ENCODE peak calls at places on chromosomes 11 and 22, in six cellular contexts. I, H, B, E, K and U are unnamed samples.

GRCh38 chr11:128508785-128509518 is 78.4 kb downstream of the ETS1 start:
- DNase-seq in I (no peak), H (no peak), B (no peak), E (no peak), K (no peak), U (no peak)

GRCh38 chr11:108628812-108629211 is 35.2 kb upstream of the EXPH5 start:
- DNase-seq in I (no peak), H (no peak), B (no peak), E (no peak), K (no peak), U (peak)

GRCh38 chr11:36672815-36673450 is 74.9 kb upstream of the RAG2 start:
- DNase-seq in I (no peak), H (no peak), B (no peak), E (peak), K (peak), U (peak)

GRCh38 chr22:46577361-46578249 is 40.2 kb upstream of the CELSR1 start:
- DNase-seq in I (no peak), H (peak), B (peak), E (no peak), K (peak), U (no peak)

GRCh38 chr11:5618807-5619206 is 6.0 kb upstream of the TRIM34 start:
- DNase-seq in I (no peak), H (no peak), B (no peak), E (no peak), K (no peak), U (no peak)

GRCh38 chr11:14371249-14371648 is 12.3 kb upstream of the RRAS2 start:
- DNase-seq in I (no peak), H (no peak), B (no peak), E (no peak), K (no peak), U (no peak)

GRCh38 chr22:28582806-28583205 is 96.8 kb downstream of the TTC28 start:
- DNase-seq in I (no peak), H (no peak), B (no peak), E (no peak), K (no peak), U (no peak)

GRCh38 chr11:112364962-112365481 is 104.4 kb upstream of the PLET1 start:
- DNase-seq in I (no peak), H (no peak), B (no peak), E (no peak), K (no peak), U (no peak)

GRCh38 chr11:76210920-76211851 is 4.9 kb upstream of the WNT11 start:
- DNase-seq in I (no peak), H (no peak), B (no peak), E (no peak), K (no peak), U (no peak)

GRCh38 chr11:129932385-129933067 is 37.1 kb upstream of the NFRKB start:
- DNase-seq in I (no peak), H (no peak), B (no peak), E (no peak), K (no peak), U (no peak)

GRCh38 chr11:110613526-110613925 is 98.7 kb downstream of the ARHGAP20 start:
- DNase-seq in I (no peak), H (no peak), B (no peak), E (no peak), K (no peak), U (no peak)

GRCh38 chr11:126544311-126545056 is 189.0 kb downstream of the ST3GAL4 start:
- DNase-seq in I (no peak), H (no peak), B (no peak), E (peak), K (no peak), U (no peak)

GRCh38 chr11:120272303-120272702 is 32.4 kb downstream of the POU2F3 start:
- DNase-seq in I (no peak), H (no peak), B (no peak), E (no peak), K (no peak), U (no peak)

GRCh38 chr11:46363031-46363407 is 15.8 kb downstream of the DGKZ start:
- DNase-seq in I (no peak), H (peak), B (peak), E (no peak), K (no peak), U (no peak)

GRCh38 chr11:106381895-106382294 is 304.4 kb downstream of the AASDHPPT start:
- DNase-seq in I (no peak), H (no peak), B (no peak), E (no peak), K (no peak), U (no peak)

GRCh38 chr22:40042312-40042711 is 47.6 kb downstream of the FAM83F start:
- DNase-seq in I (no peak), H (no peak), B (peak), E (no peak), K (no peak), U (no peak)

GRCh38 chr11:606245-606644 is 9.5 kb downstream of the IRF7 start:
- DNase-seq in I (peak), H (no peak), B (peak), E (peak), K (no peak), U (peak)

GRCh38 chr11:69934861-69935494 is 115.8 kb upstream of the FGF3 start:
- DNase-seq in I (no peak), H (peak), B (no peak), E (no peak), K (no peak), U (no peak)

GRCh38 chr11:1005913-1006312 is 30.6 kb downstream of the MUC6 start:
- DNase-seq in I (peak), H (no peak), B (no peak), E (peak), K (no peak), U (no peak)

GRCh38 chr11:87454246-87454645 is 416.5 kb downstream of the TMEM135 start:
- DNase-seq in I (peak), H (no peak), B (no peak), E (no peak), K (no peak), U (no peak)

GRCh38 chr11:87366766-87367405 is 329.2 kb downstream of the TMEM135 start:
- DNase-seq in I (no peak), H (no peak), B (no peak), E (no peak), K (no peak), U (no peak)

GRCh38 chr22:24474221-24474620 is 20.9 kb upstream of the UPB1 start:
- DNase-seq in I (no peak), H (no peak), B (peak), E (no peak), K (no peak), U (no peak)

GRCh38 chr11:13984616-13985474 is 22.3 kb downstream of the SPON1 start:
- DNase-seq in I (no peak), H (no peak), B (no peak), E (no peak), K (no peak), U (no peak)

GRCh38 chr11:84899740-84900139 is 727.4 kb downstream of the DLG2 start:
- DNase-seq in I (no peak), H (no peak), B (no peak), E (no peak), K (peak), U (no peak)

GRCh38 chr11:43943931-43944751 is 1.7 kb downstream of the C11orf96 start:
- DNase-seq in I (no peak), H (peak), B (no peak), E (no peak), K (no peak), U (peak)

GRCh38 chr11:83364500-83365059 is 78.4 kb upstream of the CCDC90B start:
- DNase-seq in I (no peak), H (no peak), B (no peak), E (no peak), K (no peak), U (no peak)

GRCh38 chr11:10633261-10633660 is 60.3 kb downstream of the IRAG1 start:
- DNase-seq in I (no peak), H (no peak), B (no peak), E (no peak), K (no peak), U (no peak)

GRCh38 chr11:72807021-72807693 is 7.1 kb upstream of the ATG16L2 start:
- DNase-seq in I (no peak), H (no peak), B (no peak), E (no peak), K (no peak), U (no peak)

GRCh38 chr11:68093565-68093964 is 27.6 kb downstream of the CHKA start:
- DNase-seq in I (no peak), H (no peak), B (no peak), E (no peak), K (no peak), U (no peak)

DNA sequence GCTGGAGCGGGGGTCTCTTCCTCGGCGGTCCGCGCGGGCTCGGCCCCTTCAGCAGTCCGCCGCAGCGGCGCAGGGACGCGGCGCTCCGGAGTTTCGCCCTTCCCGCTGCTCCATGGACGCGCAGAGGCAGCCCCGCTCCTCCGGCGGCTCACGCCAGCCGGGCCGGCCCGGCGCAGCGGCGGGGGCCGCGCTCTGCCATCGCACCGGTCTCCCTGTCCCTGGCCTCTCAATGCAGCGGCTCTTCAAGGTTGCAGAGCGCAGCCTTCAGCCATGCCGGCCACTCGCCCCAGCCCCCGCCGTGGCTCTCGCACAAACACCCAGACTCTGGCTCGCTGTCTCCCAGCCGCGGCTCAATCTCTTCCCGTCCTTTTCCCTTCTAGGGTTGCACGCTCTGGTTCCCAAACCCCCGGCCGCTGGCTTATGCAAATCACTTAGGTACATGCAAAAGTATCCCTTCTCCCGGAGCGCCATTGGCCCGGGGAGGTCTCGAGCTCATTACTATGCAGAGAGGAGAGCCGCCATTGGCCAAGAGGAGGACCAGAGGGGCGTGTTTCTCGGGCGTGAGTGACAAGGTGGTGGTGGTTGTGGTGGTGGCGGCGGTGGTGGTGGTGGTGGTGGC is at the start of gene LGR4:
- DNase-seq in I (peak), H (peak), B (peak), E (peak), K (peak), U (peak)
- TF ChIP-seq POLR2A in I (peak), H (peak), B (peak), E (peak), K (peak), U (no peak)

GRCh38 chr11:104968365-104968855 is at the start of gene CASP4:
- DNase-seq in I (peak), H (no peak), B (no peak), E (no peak), K (no peak), U (peak)
- TF ChIP-seq POLR2A in I (no peak), H (peak), B (peak), E (no peak), K (no peak), U (peak)

GRCh38 chr22:41285820-41286638 is at the start of gene RANGAP1:
- DNase-seq in I (peak), H (peak), B (peak), E (peak), K (peak), U (peak)
- TF ChIP-seq POLR2A in I (peak), H (peak), B (peak), E (peak), K (peak), U (peak)

GRCh38 chr22:41952713-41953112 is 763 bp downstream of the SMIM45 start:
- DNase-seq in I (no peak), H (no peak), B (no peak), E (no peak), K (no peak), U (no peak)

GRCh38 chr22:41963453-41964105 is 5.7 kb upstream of the SEPTIN3 start:
- DNase-seq in I (no peak), H (no peak), B (no peak), E (no peak), K (no peak), U (no peak)

DNA sequence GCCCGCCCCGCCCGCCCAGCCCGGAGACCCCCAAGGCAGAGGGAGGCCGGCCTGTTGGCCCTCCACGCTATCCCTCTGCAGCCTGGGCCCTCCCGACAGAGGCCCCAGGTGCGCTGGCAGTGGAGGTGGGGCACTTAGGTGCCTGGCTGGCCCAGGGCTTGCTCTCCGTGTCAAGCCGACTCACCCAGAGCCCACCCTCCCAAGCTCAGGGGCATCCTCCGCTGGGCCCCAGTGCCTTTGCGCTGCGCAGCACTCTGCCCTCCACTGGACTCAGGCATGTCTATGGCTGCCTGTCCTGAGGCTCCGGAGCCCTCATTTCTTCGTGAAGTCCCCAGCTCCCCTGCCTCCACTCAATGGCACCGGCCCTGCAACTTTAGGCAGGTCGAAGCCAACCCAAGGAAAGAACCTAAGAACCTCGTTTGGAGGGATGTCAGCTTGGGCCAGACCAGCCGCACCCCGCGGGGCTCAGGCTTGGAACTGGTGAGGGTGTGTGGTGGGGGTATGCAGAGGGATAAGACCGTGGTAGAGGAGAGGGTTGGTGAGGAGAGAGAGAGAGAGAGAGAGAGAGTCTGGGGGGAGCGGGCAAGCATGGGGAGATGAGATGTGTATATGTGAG is 6.1 kb downstream of the SMIM45 start:
- DNase-seq in I (no peak), H (no peak), B (no peak), E (no peak), K (no peak), U (no peak)
- TF ChIP-seq POLR2A in I (no peak), H (no peak), B (no peak), E (no peak), K (no peak), U (no peak)

DNA sequence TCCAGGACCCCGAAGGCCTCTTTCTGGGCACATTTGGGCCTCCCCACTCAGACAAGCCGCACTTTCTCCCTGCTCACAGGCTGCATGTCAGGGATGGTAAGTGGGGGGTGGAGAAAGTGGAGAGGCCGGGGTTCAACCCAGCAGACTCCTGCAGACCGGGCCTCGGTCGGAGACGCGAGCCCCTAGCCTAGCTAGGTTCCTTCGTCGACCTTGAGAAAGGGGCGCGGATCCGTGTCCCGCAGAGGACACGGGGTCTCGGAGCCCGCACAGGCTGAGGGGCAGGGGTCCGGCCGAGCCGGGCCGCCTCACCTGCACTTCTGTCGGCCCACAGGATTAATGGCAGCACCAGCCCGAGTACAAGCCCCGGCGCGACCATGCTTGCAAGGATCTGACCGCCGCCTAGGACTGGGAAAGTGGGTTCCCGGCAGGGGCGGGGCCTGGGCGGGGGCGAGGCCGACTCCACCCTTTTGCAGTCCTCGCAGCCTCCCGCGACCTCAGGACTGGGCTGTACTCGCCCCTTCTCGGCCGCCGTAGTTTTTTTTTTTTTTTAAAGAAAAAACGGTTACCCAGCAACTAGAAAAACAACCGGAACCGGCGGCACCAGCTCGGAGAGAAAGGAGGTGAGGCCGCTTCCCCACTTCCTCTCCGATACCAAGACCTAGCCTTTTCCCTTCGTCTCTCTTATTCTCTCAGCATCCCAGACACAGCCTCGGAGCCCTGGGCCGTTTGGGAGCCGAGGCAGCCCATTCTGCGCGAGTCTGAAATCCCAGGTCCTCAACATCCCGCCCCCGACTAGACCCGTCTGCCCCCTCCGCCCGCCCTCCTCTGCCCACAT is at the start of the genes SIAE and SPA17:
- DNase-seq in I (peak), H (peak), B (peak), E (peak), K (peak), U (peak)
- TF ChIP-seq POLR2A in I (no peak), H (peak), B (peak), E (no peak), K (peak), U (peak)

DNA sequence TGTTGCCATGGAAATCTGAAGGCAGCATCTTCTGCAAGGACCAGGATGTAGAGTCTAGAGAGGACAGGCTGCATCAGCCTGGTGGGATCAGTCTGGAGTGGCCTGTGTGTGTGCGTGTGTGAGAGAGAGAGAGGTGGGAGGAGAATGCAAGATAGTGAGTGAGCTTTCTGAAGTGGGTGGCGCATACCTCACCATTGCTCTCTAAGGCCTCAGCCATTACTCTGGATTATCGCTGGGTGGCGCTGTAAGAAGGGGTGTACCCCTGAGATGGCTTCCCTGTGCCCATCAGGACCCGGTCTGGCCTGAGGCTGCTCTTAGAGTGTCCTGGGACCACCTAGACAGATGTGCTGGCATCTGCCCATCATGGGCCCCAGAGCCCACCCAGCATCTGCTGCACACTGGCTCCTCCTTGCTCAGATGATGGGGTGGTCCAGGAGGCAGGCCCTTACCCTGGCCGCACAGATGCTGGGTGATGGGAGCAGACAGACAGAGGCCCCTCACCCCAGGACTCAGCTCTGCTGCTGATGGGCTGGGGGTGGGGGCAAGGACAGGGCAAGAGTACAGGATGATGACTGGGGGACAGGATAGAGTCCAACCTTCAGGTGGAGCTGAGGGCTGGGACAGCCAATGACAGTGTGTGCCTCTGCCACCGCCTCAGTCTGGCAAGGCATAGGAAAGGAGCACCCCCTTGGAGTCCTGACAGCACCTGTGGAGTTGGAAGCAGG is 25.7 kb upstream of the TUB start:
- DNase-seq in I (no peak), H (peak), B (peak), E (peak), K (no peak), U (peak)
- TF ChIP-seq POLR2A in I (no peak), H (no peak), B (no peak), E (no peak), K (no peak), U (no peak)

GRCh38 chr11:118857385-118857784 is 26.3 kb upstream of the CXCR5 start:
- DNase-seq in I (no peak), H (no peak), B (no peak), E (no peak), K (no peak), U (no peak)

GRCh38 chr11:118853693-118854092 is 30.0 kb upstream of the CXCR5 start:
- DNase-seq in I (no peak), H (no peak), B (no peak), E (no peak), K (no peak), U (no peak)

GRCh38 chr11:118856314-118856713 is 27.4 kb upstream of the CXCR5 start:
- DNase-seq in I (no peak), H (no peak), B (no peak), E (no peak), K (no peak), U (no peak)

GRCh38 chr11:118849825-118850224 is 33.9 kb upstream of the CXCR5 start:
- DNase-seq in I (no peak), H (no peak), B (no peak), E (no peak), K (no peak), U (no peak)

DNA sequence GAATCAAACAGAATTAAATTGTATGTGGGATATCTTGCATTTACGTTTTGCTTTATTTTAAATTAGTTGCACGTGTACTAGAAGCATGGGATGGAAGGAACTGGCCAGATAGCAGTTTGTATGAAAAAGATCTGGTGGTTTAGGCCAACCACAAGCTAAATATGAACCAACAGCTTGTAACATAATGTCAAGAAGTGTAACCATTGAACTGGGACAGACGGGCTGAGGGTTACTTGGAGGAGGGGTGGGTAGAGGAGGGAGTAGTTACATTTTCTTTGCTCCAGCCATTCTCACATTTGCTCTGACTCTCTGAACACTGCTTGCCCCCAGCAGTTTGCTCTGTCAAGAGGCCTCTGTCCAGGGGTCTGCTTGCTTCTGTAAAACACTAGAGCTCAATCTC is 31.7 kb upstream of the CXCR5 start:
- DNase-seq in I (no peak), H (no peak), B (no peak), E (peak), K (no peak), U (no peak)
- TF ChIP-seq POLR2A in I (no peak), H (no peak), B (no peak), E (no peak), K (no peak), U (no peak)

GRCh38 chr22:37616205-37617083 is 7.8 kb downstream of the GGA1 start:
- DNase-seq in I (no peak), H (no peak), B (no peak), E (no peak), K (no peak), U (no peak)
- TF ChIP-seq POLR2A in I (no peak), H (no peak), B (no peak), E (no peak), K (no peak), U (no peak)